ENCODE peak calls at places on chromosome 21, in eight cellular contexts. W, I, Q, Z, T, O, K and V are unnamed samples.

GRCh38 chr21:31273278-31273677 is 70.8 kb downstream of the TIAM1 start:
- DNase-seq in Q (no peak), T (no peak), W (no peak), I (no peak), Z (no peak), O (no peak), K (no peak), V (no peak)

GRCh38 chr21:18603246-18603645 is 199.7 kb upstream of the TMPRSS15 start:
- DNase-seq in O (no peak), I (no peak), Q (no peak), T (no peak), Z (no peak), W (no peak), K (no peak), V (no peak)

GRCh38 chr21:44423941-44424607 is 31.2 kb upstream of the LRRC3 start:
- DNase-seq in K (peak), I (no peak), Q (no peak), T (no peak), Z (no peak), W (no peak), O (no peak), V (no peak)

GRCh38 chr21:28834335-28835238 is 158.1 kb downstream of the LTN1 start:
- DNase-seq in Q (no peak), Z (no peak), K (no peak), T (no peak), I (no peak), W (no peak), O (no peak), V (peak)

GRCh38 chr21:38310619-38311018 is 53.8 kb downstream of the KCNJ15 start:
- DNase-seq in Q (no peak), K (no peak), O (no peak), W (no peak), I (no peak), Z (no peak), T (no peak), V (no peak)

GRCh38 chr21:46129846-46130651 is 25.3 kb downstream of the FTCD start:
- DNase-seq in K (peak), Z (no peak), I (no peak), T (no peak), Q (no peak), W (no peak), O (no peak), V (no peak)

GRCh38 chr21:38171723-38172344 is 85.0 kb upstream of the KCNJ15 start:
- DNase-seq in Z (no peak), T (no peak), O (no peak), W (no peak), K (no peak), Q (no peak), I (no peak), V (no peak)

GRCh38 chr21:45074818-45075605 is 632 bp downstream of the ADARB1 start:
- DNase-seq in Q (peak), W (no peak), Z (no peak), O (peak), I (no peak), T (no peak), K (peak), V (no peak)

GRCh38 chr21:37546949-37547614 is 180.5 kb downstream of the DYRK1A start:
- DNase-seq in Q (no peak), T (no peak), W (no peak), I (no peak), O (no peak), K (peak), Z (no peak), V (no peak)

GRCh38 chr21:28431527-28432200 is 561.0 kb downstream of the LTN1 start:
- DNase-seq in Q (no peak), I (no peak), K (no peak), W (no peak), T (no peak), O (no peak), Z (no peak), V (no peak)

GRCh38 chr21:44569861-44570517 is 3.5 kb upstream of the KRTAP10-4 start:
- DNase-seq in K (no peak), O (no peak), W (no peak), T (no peak), Z (no peak), Q (no peak), I (no peak), V (no peak)

GRCh38 chr21:34890724-34891609 is 158.1 kb downstream of the RUNX1 start:
- DNase-seq in Q (no peak), W (peak), O (no peak), I (no peak), Z (no peak), T (no peak), K (peak), V (peak)

GRCh38 chr21:36147891-36148290 is 8.7 kb upstream of the DOP1B start:
- DNase-seq in I (no peak), K (no peak), Q (no peak), T (no peak), O (no peak), W (no peak), Z (no peak), V (no peak)
- TF ChIP-seq EP300 in I (no peak), K (no peak), Q (no peak), T (no peak), O (no peak), W (no peak), Z (no peak), V (no peak)

GRCh38 chr21:41361786-41362604 is at the start of gene MX2:
- DNase-seq in I (no peak), Q (peak), O (no peak), K (no peak), W (peak), T (peak), Z (peak), V (peak)

GRCh38 chr21:41362605-41363369 is 960 bp downstream of the MX2 start:
- DNase-seq in W (no peak), Q (no peak), Z (no peak), I (no peak), K (no peak), T (no peak), O (no peak), V (no peak)

GRCh38 chr21:41359289-41359688 is 2.5 kb upstream of the MX2 start:
- DNase-seq in K (no peak), T (no peak), Q (no peak), Z (no peak), W (no peak), O (no peak), I (no peak), V (no peak)

GRCh38 chr21:41360072-41360821 is 1.6 kb upstream of the MX2 start:
- DNase-seq in K (no peak), Q (peak), W (peak), T (peak), Z (no peak), I (no peak), O (no peak), V (peak)

DNA sequence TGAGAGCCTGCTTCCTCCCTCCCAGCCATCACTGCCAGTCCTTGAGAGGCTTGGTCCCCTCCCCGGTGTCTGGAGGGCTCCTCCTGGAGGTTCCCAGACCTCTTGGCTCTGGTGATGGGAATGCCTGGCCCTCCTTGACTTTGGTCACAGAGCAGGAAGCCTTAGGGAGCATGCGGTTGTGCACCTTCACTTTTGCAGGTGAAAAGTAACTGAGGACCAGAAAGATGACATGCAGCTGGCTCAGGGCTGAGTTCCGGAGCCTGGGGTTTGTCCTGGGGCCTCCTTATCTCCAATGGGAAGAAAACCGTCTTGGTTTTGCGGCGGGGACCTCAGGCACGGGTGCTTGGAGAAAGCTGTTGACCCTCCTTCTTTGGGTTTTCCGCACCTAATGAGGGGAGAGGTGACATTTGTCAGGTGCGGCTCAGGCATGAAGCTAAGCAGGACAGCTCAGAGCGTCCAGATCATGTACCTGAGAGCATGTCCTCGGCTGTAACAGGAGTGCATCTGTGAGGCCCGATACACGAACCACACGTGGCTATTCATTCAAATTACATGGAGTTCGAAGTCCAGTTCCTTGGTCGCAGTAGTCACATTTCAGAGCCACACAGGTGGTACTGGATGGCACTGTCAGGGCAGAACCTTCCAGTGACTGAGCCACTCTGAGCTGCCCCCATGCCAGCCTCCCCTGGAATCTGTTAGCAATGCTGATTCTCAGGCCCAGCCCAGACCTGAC is 608 bp upstream of the MX2 start:
- DNase-seq in Q (no peak), I (no peak), K (no peak), W (no peak), T (no peak), Z (no peak), O (no peak), V (no peak)
- TF ChIP-seq EP300 in Q (no peak), I (no peak), K (no peak), W (no peak), T (no peak), Z (no peak), O (no peak), V (no peak)

DNA sequence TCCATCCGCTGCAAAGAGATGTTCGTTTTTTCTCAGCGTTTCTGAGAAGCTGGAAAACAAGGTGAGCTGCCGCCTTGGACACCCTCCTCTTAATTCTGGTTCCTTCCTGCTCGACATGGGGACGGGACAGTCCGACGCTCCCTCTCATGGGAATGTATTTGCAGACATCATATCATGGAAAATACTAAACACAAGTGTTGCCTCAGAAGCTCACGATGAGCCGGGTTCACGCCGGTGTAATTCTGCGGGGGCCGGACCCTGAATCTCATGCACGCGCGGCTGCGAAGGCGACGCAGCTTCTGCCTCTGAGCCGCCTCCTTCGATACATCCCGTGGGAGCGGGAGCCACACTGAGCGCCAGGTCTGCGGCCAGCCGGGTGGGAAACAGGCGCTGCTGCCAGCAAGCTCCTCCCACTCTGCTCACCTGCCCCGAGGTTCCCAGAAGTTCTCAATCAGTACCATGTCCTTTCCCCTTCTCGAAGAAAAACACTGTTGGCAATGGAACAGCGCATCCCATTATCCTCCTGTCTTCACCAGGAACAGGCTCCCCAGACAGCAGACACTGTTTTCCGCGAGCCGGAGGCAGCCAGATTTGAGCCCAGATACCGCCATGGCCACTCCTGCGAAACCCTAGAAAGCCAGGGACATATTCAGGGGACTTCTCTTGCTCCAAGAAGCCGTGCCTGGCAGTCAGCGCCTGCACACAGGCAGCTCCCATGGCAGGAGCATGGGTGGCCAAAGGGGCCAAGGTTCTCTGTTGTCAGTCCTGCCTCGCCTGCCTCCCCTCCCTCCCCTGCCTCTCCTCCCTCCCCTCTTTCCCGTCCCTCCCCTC is 98.0 kb downstream of the WDR4 start:
- DNase-seq in Z (no peak), Q (peak), O (no peak), W (peak), T (peak), K (peak), I (no peak), V (peak)
- TF ChIP-seq EP300 in Z (no peak), Q (no peak), O (no peak), W (no peak), T (peak), K (no peak), I (no peak), V (no peak)

DNA sequence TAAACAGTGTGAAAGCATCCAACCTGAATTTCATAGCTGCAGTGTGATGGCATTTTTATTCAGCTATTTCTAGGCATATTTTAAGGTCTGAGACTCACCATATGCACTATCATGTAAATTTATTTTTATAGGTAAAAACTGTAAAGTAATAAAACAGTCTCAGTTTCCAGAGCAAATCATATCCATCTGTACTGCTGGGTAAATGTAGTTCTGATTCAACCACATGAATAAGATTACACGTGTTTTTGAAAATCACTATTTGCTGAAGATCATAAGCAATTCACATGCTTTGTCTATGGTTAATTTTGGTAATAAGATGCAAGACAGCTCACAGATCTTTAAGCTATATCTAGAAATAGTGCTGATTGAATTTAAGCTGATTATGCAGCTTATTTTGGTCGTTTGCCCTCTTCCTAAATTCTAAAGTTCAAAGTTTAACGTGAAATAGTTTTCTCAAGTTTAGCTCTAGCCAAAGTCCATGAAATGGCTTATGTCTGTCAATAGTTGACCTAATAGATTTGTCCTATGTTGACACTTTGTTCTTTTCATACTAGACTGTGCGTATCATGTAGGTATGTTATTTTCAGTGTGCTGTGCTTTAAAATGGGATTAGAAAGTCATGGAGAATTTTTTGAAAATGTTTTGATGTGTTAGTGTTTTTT is 489.0 kb downstream of the USP25 start:
- DNase-seq in Z (no peak), O (no peak), K (no peak), Q (no peak), I (no peak), W (no peak), T (no peak), V (no peak)
- TF ChIP-seq EP300 in Z (no peak), O (no peak), K (no peak), Q (no peak), I (no peak), W (no peak), T (no peak), V (no peak)

DNA sequence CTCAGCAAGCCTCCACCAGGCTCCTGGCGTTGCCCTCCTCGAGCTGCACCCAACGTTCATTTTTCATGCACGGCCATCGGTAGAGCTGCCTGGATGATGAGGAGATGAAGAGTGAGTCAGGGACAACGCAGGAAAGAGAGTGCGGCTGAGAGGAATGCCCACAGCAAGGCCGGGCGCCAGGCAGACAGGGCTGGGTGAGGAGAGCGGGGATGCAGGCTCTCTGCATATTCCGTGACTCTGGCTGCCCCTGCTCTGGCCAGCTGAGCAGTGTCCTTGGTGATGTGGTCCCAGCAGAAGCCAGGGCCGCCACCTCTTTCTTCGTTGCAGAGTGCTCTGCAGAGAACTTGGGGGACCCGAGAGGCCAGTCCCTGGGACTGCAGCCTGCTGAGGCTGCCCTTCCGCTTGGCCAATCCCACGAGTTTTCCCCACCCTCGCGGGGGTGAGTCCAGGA is 10.8 kb downstream of the UMODL1 start:
- DNase-seq in W (no peak), Q (no peak), I (no peak), Z (no peak), K (peak), O (no peak), T (no peak), V (no peak)
- TF ChIP-seq EP300 in W (no peak), Q (no peak), I (no peak), Z (no peak), K (no peak), O (no peak), T (no peak), V (no peak)